ENCODE peak calls at places on chromosomes 11 and 22, in nine cellular contexts. E, K, S, Z, B, X, N, L and W are unnamed samples.

GRCh38 chr11:60955566-60955965 is 3.6 kb upstream of the SLC15A3 start:
- DNase-seq in E (no peak), K (no peak), S (no peak), Z (no peak), B (no peak), X (no peak), N (no peak), L (no peak), W (no peak)

GRCh38 chr11:100774859-100775258 is 87.8 kb downstream of the ARHGAP42 start:
- DNase-seq in E (no peak), K (no peak), S (no peak), Z (no peak), B (peak; percentile 65), X (no peak), N (no peak), L (no peak), W (no peak)

GRCh38 chr11:118911113-118911879 is 14.4 kb downstream of the BCL9L start:
- DNase-seq in E (no peak), K (no peak), S (no peak), Z (no peak), B (peak; percentile 66), X (no peak), N (peak; percentile 77), L (peak; percentile 38), W (no peak)

GRCh38 chr22:19644314-19645223 is 69.7 kb upstream of the SEPTIN5 start:
- DNase-seq in E (no peak), K (no peak), S (no peak), Z (no peak), B (no peak), X (no peak), N (peak; percentile 12), L (no peak), W (no peak)

GRCh38 chr11:107467754-107468153 is 10.1 kb upstream of the CWF19L2 start:
- DNase-seq in E (no peak), K (no peak), S (no peak), Z (no peak), B (no peak), X (no peak), N (no peak), L (no peak), W (no peak)

GRCh38 chr11:128174465-128175101 is 412.8 kb downstream of the ETS1 start:
- DNase-seq in E (no peak), K (no peak), S (no peak), Z (no peak), B (no peak), X (no peak), N (peak; percentile 82), L (no peak), W (no peak)

GRCh38 chr11:122175316-122175715 is 59.3 kb upstream of the BLID start:
- DNase-seq in E (no peak), K (no peak), S (no peak), Z (no peak), B (no peak), X (no peak), N (no peak), L (no peak), W (no peak)

GRCh38 chr22:37850801-37851200 is 1.6 kb downstream of the EIF3L start:
- DNase-seq in E (no peak), K (no peak), S (no peak), Z (no peak), B (no peak), X (no peak), N (no peak), L (no peak), W (no peak)

GRCh38 chr11:124209824-124210357 is 26.7 kb downstream of the OR10D3 start:
- DNase-seq in E (no peak), K (no peak), S (no peak), Z (no peak), B (no peak), X (no peak), N (no peak), L (no peak), W (no peak)

GRCh38 chr11:46248270-46249102 is 29.0 kb upstream of the CREB3L1 start:
- DNase-seq in E (peak; percentile 76), K (no peak), S (no peak), Z (no peak), B (peak; percentile 91), X (no peak), N (peak; percentile 96), L (no peak), W (no peak)

GRCh38 chr11:57321996-57322880 is 2.5 kb downstream of the TNKS1BP1 start:
- DNase-seq in E (peak; percentile 99), K (peak; percentile 93), S (no peak), Z (peak; percentile 81), B (peak; percentile 97), X (no peak), N (peak; percentile 97), L (peak; percentile 51), W (peak; percentile 58)

GRCh38 chr11:65311197-65311631 is 3.5 kb upstream of the CDC42EP2 start:
- DNase-seq in E (no peak), K (no peak), S (no peak), Z (no peak), B (peak; percentile 20), X (no peak), N (no peak), L (no peak), W (no peak)

GRCh38 chr11:112016088-112016764 is 9.0 kb upstream of the DLAT start:
- DNase-seq in E (no peak), K (no peak), S (no peak), Z (no peak), B (no peak), X (no peak), N (peak; percentile 54), L (no peak), W (peak; percentile 44)

GRCh38 chr11:62390237-62390636 is 28.6 kb upstream of the SCGB1A1 start:
- DNase-seq in E (no peak), K (no peak), S (no peak), Z (no peak), B (no peak), X (no peak), N (no peak), L (no peak), W (no peak)

GRCh38 chr11:100576044-100577021 is 110.8 kb upstream of the ARHGAP42 start:
- DNase-seq in E (peak; percentile 21), K (no peak), S (peak; percentile 78), Z (peak; percentile 38), B (peak; percentile 38), X (no peak), N (peak; percentile 84), L (no peak), W (peak; percentile 40)

GRCh38 chr11:62842171-62842717 is 2.9 kb upstream of the WDR74 start:
- DNase-seq in E (no peak), K (peak; percentile 32), S (no peak), Z (peak; percentile 48), B (no peak), X (no peak), N (peak; percentile 29), L (no peak), W (no peak)

GRCh38 chr11:130653838-130654601 is 205.6 kb downstream of the ADAMTS15 start:
- DNase-seq in E (no peak), K (peak; percentile 50), S (no peak), Z (peak; percentile 37), B (no peak), X (no peak), N (peak; percentile 59), L (no peak), W (no peak)

GRCh38 chr11:16773981-16774710 is 35.7 kb downstream of the C11orf58 start:
- DNase-seq in E (no peak), K (no peak), S (no peak), Z (no peak), B (no peak), X (no peak), N (no peak), L (no peak), W (peak; percentile 11)

GRCh38 chr11:109490953-109491733 is 69.2 kb downstream of the C11orf87 start:
- DNase-seq in E (no peak), K (no peak), S (no peak), Z (peak; percentile 30), B (no peak), X (no peak), N (peak; percentile 5), L (no peak), W (no peak)

GRCh38 chr11:120186799-120187591 is 23.8 kb upstream of the OAF start:
- DNase-seq in E (no peak), K (no peak), S (no peak), Z (peak; percentile 51), B (peak; percentile 93), X (no peak), N (no peak), L (no peak), W (peak; percentile 46)

GRCh38 chr11:74282421-74282820 is 29.0 kb downstream of the P4HA3 start:
- DNase-seq in E (no peak), K (no peak), S (no peak), Z (no peak), B (no peak), X (no peak), N (no peak), L (no peak), W (no peak)

GRCh38 chr11:96763244-96763643 is 373.4 kb downstream of the JRKL start:
- DNase-seq in E (no peak), K (no peak), S (no peak), Z (no peak), B (no peak), X (no peak), N (no peak), L (no peak), W (no peak)

GRCh38 chr11:117610901-117611300 is 186.1 kb downstream of the DSCAML1 start:
- DNase-seq in E (no peak), K (no peak), S (no peak), Z (no peak), B (no peak), X (no peak), N (peak; percentile 11), L (no peak), W (no peak)

GRCh38 chr11:78224506-78224905 is 35.8 kb downstream of the USP35 start:
- DNase-seq in E (no peak), K (no peak), S (no peak), Z (no peak), B (no peak), X (no peak), N (no peak), L (no peak), W (no peak)

GRCh38 chr11:41189711-41190477 is 269.6 kb downstream of the LRRC4C start:
- DNase-seq in E (no peak), K (no peak), S (no peak), Z (no peak), B (no peak), X (no peak), N (no peak), L (no peak), W (no peak)

GRCh38 chr22:22571429-22571828 is 12.4 kb upstream of the PRAME start:
- DNase-seq in E (no peak), K (no peak), S (no peak), Z (no peak), B (no peak), X (no peak), N (no peak), L (no peak), W (no peak)

GRCh38 chr11:92759571-92760214 is 209.8 kb upstream of the MTNR1B start:
- DNase-seq in E (no peak), K (no peak), S (no peak), Z (no peak), B (no peak), X (no peak), N (no peak), L (no peak), W (no peak)